ENCODE peak calls at places on chromosomes 13 and 19, in seven cellular contexts. I, G, Y, W, C, V and F are unnamed samples. For H3K27me3, the result is how much of the 10 kb centered on the place peaks cover.

GRCh38 chr19:58181902-58182576 is 822 bp upstream of the ZNF274 start:
- DNase-seq in I (peak), G (no peak), Y (peak), W (no peak), C (peak), V (peak), F (peak)

GRCh38 chr13:30679483-30680330 is 55.6 kb upstream of the ALOX5AP start:
- DNase-seq in I (no peak), G (no peak), Y (no peak), W (no peak), C (peak), V (peak), F (no peak)

GRCh38 chr13:22821589-22821988 is 359.2 kb upstream of the SGCG start:
- DNase-seq in I (no peak), G (no peak), Y (no peak), W (no peak), C (no peak), V (no peak), F (no peak)

GRCh38 chr13:95644611-95645052 is at the start of gene DZIP1:
- DNase-seq in I (peak), G (peak), Y (no peak), W (peak), C (peak), V (peak), F (peak)

GRCh38 chr19:13090511-13091231 is 12.0 kb downstream of the LYL1 start:
- DNase-seq in I (no peak), G (no peak), Y (no peak), W (peak), C (no peak), V (no peak), F (no peak)

GRCh38 chr13:49113526-49114286 is 106.4 kb upstream of the MLNR start:
- DNase-seq in I (no peak), G (no peak), Y (no peak), W (no peak), C (peak), V (peak), F (no peak)

GRCh38 chr19:49746206-49746958 is 16.7 kb downstream of the TSKS start:
- DNase-seq in I (peak), G (no peak), Y (no peak), W (peak), C (peak), V (peak), F (no peak)

GRCh38 chr13:112452380-112453206 is 76.4 kb downstream of the SPACA7 start:
- DNase-seq in I (no peak), G (no peak), Y (no peak), W (no peak), C (no peak), V (no peak), F (no peak)

GRCh38 chr19:7751157-7751783 is 3.9 kb upstream of the CD209 start:
- DNase-seq in I (no peak), G (no peak), Y (no peak), W (no peak), C (peak), V (no peak), F (no peak)

GRCh38 chr19:56217039-56217949 is 15.2 kb downstream of the ZSCAN5C start:
- DNase-seq in I (peak), G (peak), Y (no peak), W (peak), C (no peak), V (peak), F (peak)

GRCh38 chr19:4671182-4671851 is 1.2 kb upstream of the MYDGF start:
- DNase-seq in I (no peak), G (no peak), Y (no peak), W (no peak), C (no peak), V (no peak), F (peak)

GRCh38 chr19:48543121-48543710 is 8.8 kb upstream of the SULT2B1 start:
- DNase-seq in I (no peak), G (no peak), Y (peak), W (no peak), C (peak), V (no peak), F (no peak)

GRCh38 chr19:52967772-52968171 is 5.1 kb upstream of the ZNF816 start:
- DNase-seq in I (no peak), G (no peak), Y (no peak), W (no peak), C (no peak), V (no peak), F (no peak)

GRCh38 chr19:55080121-55080914 is 4.6 kb downstream of the EPS8L1 start:
- DNase-seq in I (peak), G (no peak), Y (peak), W (no peak), C (no peak), V (peak), F (peak)

GRCh38 chr19:49911381-49912145 is 14.9 kb upstream of the IL4I1 start:
- DNase-seq in I (no peak), G (no peak), Y (no peak), W (no peak), C (no peak), V (no peak), F (no peak)

GRCh38 chr19:38769635-38770211 is 3.6 kb downstream of the LGALS7 start:
- DNase-seq in I (peak), G (peak), Y (peak), W (peak), C (no peak), V (peak), F (peak)
- H3K4me3 ChIP-seq in I (peak), G (peak), Y (peak), W (no peak), C (no peak), V (no peak), F (peak)

DNA sequence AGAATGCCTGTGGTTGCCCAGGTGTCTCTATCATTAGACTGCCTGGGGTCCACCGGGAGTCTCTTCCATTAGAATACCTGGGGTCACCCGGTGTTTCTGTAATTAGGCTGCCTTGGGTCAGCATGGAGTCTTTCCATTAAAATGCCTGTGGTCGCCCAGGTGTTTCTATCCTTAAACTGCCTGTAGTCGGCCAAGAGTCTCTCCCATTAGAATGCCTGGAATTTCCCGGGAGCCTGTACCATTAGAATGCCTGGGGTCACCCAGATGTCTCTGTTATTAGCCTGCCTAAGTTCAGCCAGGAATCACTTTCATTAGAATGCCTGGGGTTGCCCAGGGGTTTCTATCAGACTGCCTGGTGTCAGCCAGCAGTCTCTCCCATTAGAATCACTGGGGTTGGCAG is 1492.8 kb downstream of the UQCRFS1 start:
- DNase-seq in I (no peak), G (no peak), Y (no peak), W (no peak), C (no peak), V (no peak), F (no peak)
- H3K27ac ChIP-seq in I (no peak), G (no peak), Y (no peak), W (no peak), C (no peak), V (no peak), F (no peak)

GRCh38 chr19:41928221-41928683 is at the start of gene ERFL:
- DNase-seq in I (no peak), G (no peak), Y (no peak), W (no peak), C (no peak), V (peak), F (no peak)

GRCh38 chr19:41926861-41927809 is 1.1 kb downstream of the ERFL start:
- DNase-seq in I (no peak), G (no peak), Y (no peak), W (no peak), C (no peak), V (no peak), F (no peak)

GRCh38 chr19:41926028-41926860 is 2.0 kb downstream of the ERFL start:
- DNase-seq in I (no peak), G (no peak), Y (no peak), W (no peak), C (no peak), V (peak), F (no peak)

GRCh38 chr19:41928754-41929535 is 696 bp upstream of the ERFL start:
- DNase-seq in I (no peak), G (no peak), Y (no peak), W (no peak), C (no peak), V (peak), F (no peak)

GRCh38 chr19:41927810-41928192 is 448 bp downstream of the ERFL start:
- DNase-seq in I (no peak), G (no peak), Y (no peak), W (no peak), C (no peak), V (peak), F (no peak)
- H3K27me3 ChIP-seq in I (half or more), G (under half), Y (half or more), W (under half), C (under half), V (half or more), F (half or more)

GRCh38 chr19:29667390-29667783 is 2.1 kb downstream of the PLEKHF1 start:
- DNase-seq in I (no peak), G (no peak), Y (peak), W (no peak), C (no peak), V (no peak), F (no peak)

GRCh38 chr19:29667941-29668340 is 2.7 kb downstream of the PLEKHF1 start:
- DNase-seq in I (no peak), G (no peak), Y (peak), W (no peak), C (no peak), V (no peak), F (no peak)

GRCh38 chr19:29666634-29667389 is 1.6 kb downstream of the PLEKHF1 start:
- DNase-seq in I (peak), G (peak), Y (peak), W (peak), C (no peak), V (peak), F (peak)

GRCh38 chr19:29670255-29670654 is 5.0 kb downstream of the PLEKHF1 start:
- DNase-seq in I (no peak), G (no peak), Y (peak), W (no peak), C (no peak), V (no peak), F (no peak)

GRCh38 chr19:29668746-29669609 is 3.7 kb downstream of the PLEKHF1 start:
- DNase-seq in I (no peak), G (no peak), Y (peak), W (no peak), C (no peak), V (no peak), F (no peak)
- H3K4me3 ChIP-seq in I (peak), G (no peak), Y (peak), W (no peak), C (no peak), V (no peak), F (no peak)

GRCh38 chr19:35040826-35041547 is 534 bp upstream of the HPN start:
- DNase-seq in I (peak), G (peak), Y (peak), W (peak), C (no peak), V (peak), F (peak)

GRCh38 chr19:35040474-35040825 is 1.1 kb upstream of the HPN start:
- DNase-seq in I (no peak), G (no peak), Y (no peak), W (peak), C (no peak), V (no peak), F (no peak)

GRCh38 chr19:35039881-35040456 is 1.6 kb upstream of the HPN start:
- DNase-seq in I (no peak), G (no peak), Y (no peak), W (peak), C (no peak), V (no peak), F (no peak)

GRCh38 chr19:35038623-35039512 is 2.7 kb upstream of the HPN start:
- DNase-seq in I (peak), G (no peak), Y (no peak), W (no peak), C (no peak), V (no peak), F (no peak)

GRCh38 chr19:35037716-35038622 is 3.6 kb upstream of the HPN start:
- DNase-seq in I (no peak), G (peak), Y (no peak), W (no peak), C (no peak), V (no peak), F (no peak)
- H3K27ac ChIP-seq in I (peak), G (no peak), Y (no peak), W (no peak), C (no peak), V (no peak), F (peak)

GRCh38 chr13:50129923-50130685 is 114.9 kb downstream of the KCNRG start:
- DNase-seq in I (peak), G (peak), Y (no peak), W (peak), C (peak), V (peak), F (peak)
- H3K27me3 ChIP-seq in I (half or more), G (under half), Y (half or more), W (under half), C (under half), V (half or more), F (under half)

GRCh38 chr19:1417145-1417544 is 9.8 kb downstream of the DAZAP1 start:
- DNase-seq in I (no peak), G (no peak), Y (no peak), W (no peak), C (no peak), V (no peak), F (no peak)

GRCh38 chr19:1418494-1418775 is 11.0 kb downstream of the DAZAP1 start:
- DNase-seq in I (no peak), G (no peak), Y (no peak), W (no peak), C (no peak), V (no peak), F (no peak)

GRCh38 chr19:1418951-1419735 is 11.8 kb downstream of the DAZAP1 start:
- DNase-seq in I (no peak), G (no peak), Y (no peak), W (no peak), C (no peak), V (no peak), F (no peak)

GRCh38 chr19:1417681-1418493 is 10.5 kb downstream of the DAZAP1 start:
- DNase-seq in I (no peak), G (no peak), Y (no peak), W (peak), C (no peak), V (no peak), F (no peak)

DNA sequence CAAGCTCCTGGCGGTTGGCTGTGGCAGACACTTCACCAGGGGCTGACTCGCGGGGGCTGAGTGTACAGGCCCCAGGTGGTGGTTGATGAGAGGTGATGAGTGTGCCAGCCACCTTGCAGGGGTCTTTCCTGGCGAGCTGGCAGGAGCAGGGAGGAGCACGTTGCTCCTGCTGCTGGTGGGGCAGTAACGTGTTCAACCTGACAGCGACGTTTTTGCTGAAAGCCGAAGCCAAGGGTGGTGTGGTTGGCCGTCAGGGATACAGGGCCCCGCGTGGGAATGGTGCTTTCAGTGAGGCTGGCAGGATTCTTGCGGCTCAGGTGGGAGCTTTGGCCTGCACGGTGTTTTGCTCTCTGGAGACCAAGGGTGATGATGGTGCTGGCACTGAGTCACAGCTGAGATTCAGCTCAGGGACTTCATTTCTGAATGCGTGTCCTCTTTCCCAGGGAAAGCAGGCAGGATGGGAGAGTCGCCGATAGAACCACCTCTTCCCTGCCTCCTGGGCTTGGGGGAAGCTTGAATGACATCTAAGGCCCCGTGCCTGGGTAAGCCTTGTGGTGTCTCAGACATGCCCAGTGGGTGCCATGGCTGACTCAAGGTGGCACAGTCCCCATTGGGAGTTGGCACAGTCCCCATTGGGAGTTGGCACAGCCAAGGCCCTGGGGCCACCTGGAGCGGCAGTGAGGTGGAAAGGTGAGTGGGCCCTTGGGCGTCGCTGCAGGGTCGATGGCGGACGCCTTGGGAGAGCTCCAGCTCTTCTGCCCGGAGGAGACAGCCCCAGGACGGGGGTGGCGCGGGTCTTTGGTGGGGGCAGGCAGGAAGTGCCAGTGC is 8.8 kb downstream of the DAZAP1 start:
- DNase-seq in I (no peak), G (no peak), Y (no peak), W (no peak), C (no peak), V (no peak), F (no peak)
- H3K4me3 ChIP-seq in I (peak), G (peak), Y (peak), W (peak), C (peak), V (no peak), F (peak)